ENCODE peak calls at places on chromosomes 7 and 10, in nine cellular contexts. One of them, this sample, is unnamed.

GRCh38 chr10:11875499-11876281 is 52.5 kb downstream of the PROSER2 start:
- DNase-seq in upper lobe of right lung: peak
- DNase-seq in HFFc6: peak
- DNase-seq in nephron progenitor cell: no peak
- DNase-seq in CD4-positive, alpha-beta T cell: no peak
- DNase-seq in mucosa of descending colon: peak
- DNase-seq in activated B cell treated with CpG ODN at 0.5 μM for 24 hours: no peak
- DNase-seq in B cell: no peak
- DNase-seq in fibroblast of lung: peak
- DNase-seq in this sample: no peak

GRCh38 chr10:118310822-118311221 is 31.3 kb downstream of the FAM204A start:
- DNase-seq in fibroblast of lung: peak
- DNase-seq in mucosa of descending colon: no peak
- DNase-seq in B cell: no peak
- DNase-seq in nephron progenitor cell: no peak
- DNase-seq in HFFc6: peak
- DNase-seq in activated B cell treated with CpG ODN at 0.5 μM for 24 hours: no peak
- DNase-seq in CD4-positive, alpha-beta T cell: no peak
- DNase-seq in upper lobe of right lung: no peak
- DNase-seq in this sample: no peak

GRCh38 chr10:14403846-14404623 is 73.3 kb upstream of the FRMD4A start:
- DNase-seq in activated B cell treated with CpG ODN at 0.5 μM for 24 hours: no peak
- DNase-seq in CD4-positive, alpha-beta T cell: no peak
- DNase-seq in HFFc6: no peak
- DNase-seq in B cell: no peak
- DNase-seq in nephron progenitor cell: no peak
- DNase-seq in upper lobe of right lung: no peak
- DNase-seq in fibroblast of lung: no peak
- DNase-seq in mucosa of descending colon: no peak
- DNase-seq in this sample: no peak

GRCh38 chr7:104976966-104977636 is 36.9 kb upstream of the KMT2E start:
- DNase-seq in upper lobe of right lung: no peak
- DNase-seq in HFFc6: no peak
- DNase-seq in B cell: no peak
- DNase-seq in CD4-positive, alpha-beta T cell: no peak
- DNase-seq in activated B cell treated with CpG ODN at 0.5 μM for 24 hours: no peak
- DNase-seq in fibroblast of lung: no peak
- DNase-seq in mucosa of descending colon: no peak
- DNase-seq in nephron progenitor cell: no peak
- DNase-seq in this sample: no peak

GRCh38 chr7:5248201-5248885 is 34.4 kb upstream of the SLC29A4 start:
- DNase-seq in mucosa of descending colon: peak
- DNase-seq in CD4-positive, alpha-beta T cell: no peak
- DNase-seq in fibroblast of lung: peak
- DNase-seq in B cell: no peak
- DNase-seq in HFFc6: no peak
- DNase-seq in activated B cell treated with CpG ODN at 0.5 μM for 24 hours: no peak
- DNase-seq in nephron progenitor cell: peak
- DNase-seq in upper lobe of right lung: no peak
- DNase-seq in this sample: no peak

GRCh38 chr7:156616269-156617202 is 24.0 kb upstream of the RNF32 start:
- DNase-seq in mucosa of descending colon: peak
- DNase-seq in activated B cell treated with CpG ODN at 0.5 μM for 24 hours: no peak
- DNase-seq in fibroblast of lung: peak
- DNase-seq in nephron progenitor cell: peak
- DNase-seq in upper lobe of right lung: no peak
- DNase-seq in HFFc6: no peak
- DNase-seq in B cell: no peak
- DNase-seq in CD4-positive, alpha-beta T cell: no peak
- DNase-seq in this sample: peak

GRCh38 chr10:130138479-130138866 is 2.3 kb downstream of the GLRX3 start:
- DNase-seq in B cell: no peak
- DNase-seq in HFFc6: peak
- DNase-seq in nephron progenitor cell: no peak
- DNase-seq in activated B cell treated with CpG ODN at 0.5 μM for 24 hours: no peak
- DNase-seq in mucosa of descending colon: no peak
- DNase-seq in upper lobe of right lung: no peak
- DNase-seq in CD4-positive, alpha-beta T cell: no peak
- DNase-seq in fibroblast of lung: peak
- DNase-seq in this sample: no peak

GRCh38 chr7:15104411-15105092 is 202.0 kb upstream of the DGKB start:
- DNase-seq in fibroblast of lung: no peak
- DNase-seq in CD4-positive, alpha-beta T cell: no peak
- DNase-seq in HFFc6: no peak
- DNase-seq in upper lobe of right lung: no peak
- DNase-seq in nephron progenitor cell: no peak
- DNase-seq in mucosa of descending colon: no peak
- DNase-seq in B cell: no peak
- DNase-seq in activated B cell treated with CpG ODN at 0.5 μM for 24 hours: no peak
- DNase-seq in this sample: no peak

GRCh38 chr10:91196268-91197043 is 24.0 kb upstream of the PCGF5 start:
- DNase-seq in upper lobe of right lung: no peak
- DNase-seq in fibroblast of lung: no peak
- DNase-seq in activated B cell treated with CpG ODN at 0.5 μM for 24 hours: no peak
- DNase-seq in B cell: no peak
- DNase-seq in mucosa of descending colon: no peak
- DNase-seq in HFFc6: no peak
- DNase-seq in nephron progenitor cell: no peak
- DNase-seq in CD4-positive, alpha-beta T cell: no peak
- DNase-seq in this sample: no peak

GRCh38 chr7:94298943-94299342 is 95.8 kb upstream of the COL1A2 start:
- DNase-seq in CD4-positive, alpha-beta T cell: no peak
- DNase-seq in B cell: no peak
- DNase-seq in upper lobe of right lung: no peak
- DNase-seq in nephron progenitor cell: no peak
- DNase-seq in activated B cell treated with CpG ODN at 0.5 μM for 24 hours: no peak
- DNase-seq in mucosa of descending colon: no peak
- DNase-seq in HFFc6: peak
- DNase-seq in fibroblast of lung: peak
- DNase-seq in this sample: no peak

GRCh38 chr7:111958889-111959288 is 247.3 kb downstream of the DOCK4 start:
- DNase-seq in B cell: no peak
- DNase-seq in HFFc6: no peak
- DNase-seq in activated B cell treated with CpG ODN at 0.5 μM for 24 hours: no peak
- DNase-seq in CD4-positive, alpha-beta T cell: no peak
- DNase-seq in mucosa of descending colon: no peak
- DNase-seq in nephron progenitor cell: peak
- DNase-seq in fibroblast of lung: no peak
- DNase-seq in upper lobe of right lung: no peak
- DNase-seq in this sample: no peak

GRCh38 chr7:149071641-149072437 is 18.7 kb downstream of the ZNF786 start:
- DNase-seq in HFFc6: no peak
- DNase-seq in mucosa of descending colon: no peak
- DNase-seq in nephron progenitor cell: peak
- DNase-seq in upper lobe of right lung: no peak
- DNase-seq in CD4-positive, alpha-beta T cell: peak
- DNase-seq in B cell: peak
- DNase-seq in fibroblast of lung: peak
- DNase-seq in activated B cell treated with CpG ODN at 0.5 μM for 24 hours: no peak
- DNase-seq in this sample: peak

GRCh38 chr7:158781976-158782637 is 47.2 kb downstream of the ESYT2 start:
- DNase-seq in upper lobe of right lung: no peak
- DNase-seq in CD4-positive, alpha-beta T cell: no peak
- DNase-seq in mucosa of descending colon: no peak
- DNase-seq in activated B cell treated with CpG ODN at 0.5 μM for 24 hours: no peak
- DNase-seq in fibroblast of lung: no peak
- DNase-seq in B cell: no peak
- DNase-seq in HFFc6: no peak
- DNase-seq in nephron progenitor cell: no peak
- DNase-seq in this sample: no peak

GRCh38 chr10:117159390-117159789 is 21.3 kb upstream of the VAX1 start:
- DNase-seq in HFFc6: no peak
- DNase-seq in mucosa of descending colon: no peak
- DNase-seq in activated B cell treated with CpG ODN at 0.5 μM for 24 hours: no peak
- DNase-seq in nephron progenitor cell: no peak
- DNase-seq in B cell: no peak
- DNase-seq in fibroblast of lung: no peak
- DNase-seq in upper lobe of right lung: no peak
- DNase-seq in CD4-positive, alpha-beta T cell: no peak
- DNase-seq in this sample: no peak

DNA sequence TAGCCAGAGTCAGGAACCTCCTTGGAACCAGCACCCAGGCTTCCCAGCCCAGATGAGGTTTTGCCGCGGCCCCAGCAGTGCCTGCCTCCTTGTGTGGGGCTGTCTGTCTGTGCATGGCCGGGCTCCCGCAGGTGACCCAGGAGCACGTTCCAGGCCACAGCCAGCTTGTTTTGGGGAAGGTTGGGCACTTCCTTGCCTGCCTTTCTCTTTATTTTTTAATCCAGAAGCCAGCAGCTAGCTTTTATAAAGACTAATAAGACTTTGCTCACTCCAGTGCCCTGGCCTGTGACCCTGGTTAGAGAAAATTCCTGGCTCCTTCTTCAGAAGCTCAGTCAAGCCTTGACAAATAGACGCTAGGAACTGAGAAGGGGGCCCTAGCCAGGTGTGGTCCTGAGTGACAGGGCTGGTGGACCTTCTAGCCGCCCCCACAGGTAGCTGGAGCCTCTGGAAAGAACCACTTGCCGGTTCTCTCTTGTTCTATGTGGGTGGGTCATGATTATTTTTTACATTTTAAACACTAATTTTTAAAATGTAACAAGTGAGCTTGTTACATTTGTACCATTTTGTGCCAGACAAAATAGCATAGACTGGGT is 837 bp downstream of the SLC29A3 start:
- DNase-seq in activated B cell treated with CpG ODN at 0.5 μM for 24 hours: no peak
- DNase-seq in B cell: no peak
- DNase-seq in HFFc6: no peak
- DNase-seq in upper lobe of right lung: no peak
- DNase-seq in fibroblast of lung: no peak
- DNase-seq in mucosa of descending colon: no peak
- DNase-seq in nephron progenitor cell: no peak
- DNase-seq in CD4-positive, alpha-beta T cell: no peak
- DNase-seq in this sample: no peak
- TF ChIP-seq CTCF in activated B cell treated with CpG ODN at 0.5 μM for 24 hours: no peak
- TF ChIP-seq CTCF in B cell: peak
- TF ChIP-seq CTCF in HFFc6: peak
- TF ChIP-seq CTCF in upper lobe of right lung: no peak
- TF ChIP-seq CTCF in fibroblast of lung: no peak
- TF ChIP-seq CTCF in mucosa of descending colon: no peak
- TF ChIP-seq CTCF in nephron progenitor cell: no peak
- TF ChIP-seq CTCF in CD4-positive, alpha-beta T cell: no peak
- TF ChIP-seq CTCF in this sample: peak

GRCh38 chr7:142301299-142301698 is 43.4 kb upstream of the PRSS58 start:
- DNase-seq in upper lobe of right lung: no peak
- DNase-seq in nephron progenitor cell: no peak
- DNase-seq in activated B cell treated with CpG ODN at 0.5 μM for 24 hours: no peak
- DNase-seq in mucosa of descending colon: no peak
- DNase-seq in HFFc6: no peak
- DNase-seq in B cell: no peak
- DNase-seq in CD4-positive, alpha-beta T cell: no peak
- DNase-seq in fibroblast of lung: no peak
- DNase-seq in this sample: no peak

GRCh38 chr7:142298631-142299030 is 40.8 kb upstream of the PRSS58 start:
- DNase-seq in upper lobe of right lung: no peak
- DNase-seq in B cell: no peak
- DNase-seq in mucosa of descending colon: no peak
- DNase-seq in HFFc6: no peak
- DNase-seq in fibroblast of lung: no peak
- DNase-seq in nephron progenitor cell: no peak
- DNase-seq in activated B cell treated with CpG ODN at 0.5 μM for 24 hours: no peak
- DNase-seq in CD4-positive, alpha-beta T cell: no peak
- DNase-seq in this sample: no peak

GRCh38 chr7:142299226-142299625 is 41.4 kb upstream of the PRSS58 start:
- DNase-seq in mucosa of descending colon: no peak
- DNase-seq in activated B cell treated with CpG ODN at 0.5 μM for 24 hours: no peak
- DNase-seq in nephron progenitor cell: no peak
- DNase-seq in upper lobe of right lung: no peak
- DNase-seq in B cell: no peak
- DNase-seq in HFFc6: no peak
- DNase-seq in fibroblast of lung: no peak
- DNase-seq in CD4-positive, alpha-beta T cell: no peak
- DNase-seq in this sample: no peak

GRCh38 chr7:142301923-142302550 is 44.2 kb upstream of the PRSS58 start:
- DNase-seq in CD4-positive, alpha-beta T cell: no peak
- DNase-seq in fibroblast of lung: no peak
- DNase-seq in activated B cell treated with CpG ODN at 0.5 μM for 24 hours: no peak
- DNase-seq in upper lobe of right lung: no peak
- DNase-seq in B cell: no peak
- DNase-seq in nephron progenitor cell: no peak
- DNase-seq in HFFc6: peak
- DNase-seq in mucosa of descending colon: no peak
- DNase-seq in this sample: no peak

DNA sequence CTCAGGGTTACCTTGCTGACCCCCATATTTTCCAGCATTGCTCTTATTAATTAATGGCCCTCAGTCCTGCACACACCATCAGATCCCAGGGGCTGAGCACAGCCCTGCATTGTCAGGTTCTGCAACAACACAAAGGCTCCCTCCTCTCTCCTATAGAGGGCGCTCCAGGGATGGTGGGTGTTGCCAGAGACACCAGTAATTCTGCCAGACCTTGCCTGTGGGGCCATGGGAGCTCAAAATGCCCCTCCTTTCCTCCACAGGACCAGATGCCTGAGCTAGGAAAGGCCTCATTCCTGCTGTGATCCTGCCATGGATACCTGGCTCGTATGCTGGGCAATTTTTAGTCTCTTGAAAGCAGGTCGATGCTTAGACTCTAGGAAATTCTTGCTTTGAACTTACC is 42.8 kb upstream of the PRSS58 start:
- DNase-seq in CD4-positive, alpha-beta T cell: peak
- DNase-seq in mucosa of descending colon: peak
- DNase-seq in activated B cell treated with CpG ODN at 0.5 μM for 24 hours: no peak
- DNase-seq in B cell: no peak
- DNase-seq in HFFc6: no peak
- DNase-seq in nephron progenitor cell: peak
- DNase-seq in fibroblast of lung: no peak
- DNase-seq in upper lobe of right lung: no peak
- DNase-seq in this sample: no peak
- TF ChIP-seq CTCF in CD4-positive, alpha-beta T cell: no peak
- TF ChIP-seq CTCF in mucosa of descending colon: no peak
- TF ChIP-seq CTCF in activated B cell treated with CpG ODN at 0.5 μM for 24 hours: no peak
- TF ChIP-seq CTCF in B cell: no peak
- TF ChIP-seq CTCF in HFFc6: peak
- TF ChIP-seq CTCF in nephron progenitor cell: peak
- TF ChIP-seq CTCF in fibroblast of lung: no peak
- TF ChIP-seq CTCF in upper lobe of right lung: no peak
- TF ChIP-seq CTCF in this sample: peak

DNA sequence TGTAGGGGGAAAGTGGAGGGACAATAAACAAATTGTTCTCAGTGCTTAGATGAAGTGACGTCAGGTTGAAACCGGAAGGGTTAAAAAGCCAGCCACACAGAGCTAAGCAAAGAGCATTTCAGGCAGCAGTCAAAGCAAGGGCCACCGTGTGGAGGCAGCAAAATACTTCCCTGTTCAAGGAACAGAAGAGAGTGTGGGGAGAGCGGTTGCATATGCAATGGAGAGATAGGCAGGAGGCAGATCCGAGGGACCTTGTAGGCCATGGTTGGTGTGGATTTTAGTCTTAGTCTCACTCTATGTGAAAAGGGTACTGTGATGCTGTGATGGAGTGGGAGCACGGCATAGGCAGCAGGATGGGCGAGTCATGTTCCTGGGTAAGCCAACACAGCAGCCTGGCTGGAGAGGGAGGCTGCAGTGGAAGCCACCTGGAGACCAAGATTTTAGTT is 3.8 kb upstream of the STN1 start:
- DNase-seq in upper lobe of right lung: no peak
- DNase-seq in nephron progenitor cell: no peak
- DNase-seq in CD4-positive, alpha-beta T cell: peak
- DNase-seq in HFFc6: no peak
- DNase-seq in fibroblast of lung: peak
- DNase-seq in activated B cell treated with CpG ODN at 0.5 μM for 24 hours: no peak
- DNase-seq in mucosa of descending colon: peak
- DNase-seq in B cell: no peak
- DNase-seq in this sample: peak
- TF ChIP-seq CTCF in upper lobe of right lung: no peak
- TF ChIP-seq CTCF in nephron progenitor cell: no peak
- TF ChIP-seq CTCF in CD4-positive, alpha-beta T cell: no peak
- TF ChIP-seq CTCF in HFFc6: no peak
- TF ChIP-seq CTCF in fibroblast of lung: peak
- TF ChIP-seq CTCF in activated B cell treated with CpG ODN at 0.5 μM for 24 hours: no peak
- TF ChIP-seq CTCF in mucosa of descending colon: no peak
- TF ChIP-seq CTCF in B cell: no peak
- TF ChIP-seq CTCF in this sample: no peak

GRCh38 chr10:1089017-1089689 is 33.0 kb downstream of the WDR37 start:
- DNase-seq in HFFc6: no peak
- DNase-seq in CD4-positive, alpha-beta T cell: no peak
- DNase-seq in activated B cell treated with CpG ODN at 0.5 μM for 24 hours: no peak
- DNase-seq in B cell: no peak
- DNase-seq in upper lobe of right lung: no peak
- DNase-seq in fibroblast of lung: no peak
- DNase-seq in nephron progenitor cell: no peak
- DNase-seq in mucosa of descending colon: no peak
- DNase-seq in this sample: no peak
- TF ChIP-seq CTCF in HFFc6: no peak
- TF ChIP-seq CTCF in CD4-positive, alpha-beta T cell: no peak
- TF ChIP-seq CTCF in activated B cell treated with CpG ODN at 0.5 μM for 24 hours: no peak
- TF ChIP-seq CTCF in B cell: no peak
- TF ChIP-seq CTCF in upper lobe of right lung: no peak
- TF ChIP-seq CTCF in fibroblast of lung: no peak
- TF ChIP-seq CTCF in nephron progenitor cell: no peak
- TF ChIP-seq CTCF in mucosa of descending colon: no peak
- TF ChIP-seq CTCF in this sample: no peak

This sample was measured in neural crest cell.